ENCODE peak calls at places on chromosome 11, in six cellular contexts. One of them, this sample, is unnamed.

GRCh38 chr11:76592025-76592914 is 78.3 kb downstream of the LRRC32 start:
- DNase-seq in HCT116: no peak
- DNase-seq in H1: no peak
- DNase-seq in HepG2: no peak
- DNase-seq in GM12878: no peak
- DNase-seq in K562: no peak
- DNase-seq in this sample: no peak

GRCh38 chr11:17875908-17876307 is 136.9 kb downstream of the SERGEF start:
- DNase-seq in HCT116: no peak
- DNase-seq in H1: no peak
- DNase-seq in HepG2: no peak
- DNase-seq in GM12878: no peak
- DNase-seq in K562: no peak
- DNase-seq in this sample: no peak

GRCh38 chr11:61912991-61913698 is 4.2 kb downstream of the RAB3IL1 start:
- DNase-seq in HCT116: no peak
- DNase-seq in H1: no peak
- DNase-seq in HepG2: no peak
- DNase-seq in GM12878: no peak
- DNase-seq in K562: no peak
- DNase-seq in this sample: no peak

GRCh38 chr11:13082588-13082987 is 73.5 kb downstream of the RASSF10 start:
- DNase-seq in HCT116: no peak
- DNase-seq in H1: no peak
- DNase-seq in HepG2: no peak
- DNase-seq in GM12878: no peak
- DNase-seq in K562: no peak
- DNase-seq in this sample: no peak

GRCh38 chr11:2348986-2349385 is 28.1 kb upstream of the CD81 start:
- DNase-seq in HCT116: no peak
- DNase-seq in H1: no peak
- DNase-seq in HepG2: no peak
- DNase-seq in GM12878: no peak
- DNase-seq in K562: no peak
- DNase-seq in this sample: no peak

GRCh38 chr11:72190581-72191205 is 1.2 kb upstream of the FOLR1 start:
- DNase-seq in HCT116: no peak
- DNase-seq in H1: no peak
- DNase-seq in HepG2: no peak
- DNase-seq in GM12878: no peak
- DNase-seq in K562: no peak
- DNase-seq in this sample: no peak

GRCh38 chr11:67652965-67653845 is 2.7 kb upstream of the ACY3 start:
- DNase-seq in HCT116: no peak
- DNase-seq in H1: no peak
- DNase-seq in HepG2: no peak
- DNase-seq in GM12878: no peak
- DNase-seq in K562: no peak
- DNase-seq in this sample: no peak

GRCh38 chr11:107859459-107860239 is 1.1 kb upstream of the SLC35F2 start:
- DNase-seq in HCT116: peak; percentile 37
- DNase-seq in H1: peak; percentile 63
- DNase-seq in HepG2: no peak
- DNase-seq in GM12878: peak; percentile 63
- DNase-seq in K562: no peak
- DNase-seq in this sample: no peak

GRCh38 chr11:8069771-8070170 is 11.2 kb upstream of the TUB start:
- DNase-seq in HCT116: no peak
- DNase-seq in H1: no peak
- DNase-seq in HepG2: no peak
- DNase-seq in GM12878: no peak
- DNase-seq in K562: no peak
- DNase-seq in this sample: no peak

GRCh38 chr11:107576497-107577086 is 11.1 kb upstream of the ALKBH8 start:
- DNase-seq in HCT116: no peak
- DNase-seq in H1: peak; percentile 72
- DNase-seq in HepG2: peak; percentile 19
- DNase-seq in GM12878: no peak
- DNase-seq in K562: peak; percentile 28
- DNase-seq in this sample: no peak

GRCh38 chr11:35313066-35313765 is 106.1 kb downstream of the SLC1A2 start:
- DNase-seq in HCT116: no peak
- DNase-seq in H1: no peak
- DNase-seq in HepG2: no peak
- DNase-seq in GM12878: peak; percentile 71
- DNase-seq in K562: no peak
- DNase-seq in this sample: no peak

GRCh38 chr11:130418210-130418609 is 10.2 kb downstream of the ADAMTS8 start:
- DNase-seq in HCT116: no peak
- DNase-seq in H1: no peak
- DNase-seq in HepG2: no peak
- DNase-seq in GM12878: no peak
- DNase-seq in K562: no peak
- DNase-seq in this sample: no peak

GRCh38 chr11:83156150-83156995 is 558 bp upstream of the PCF11 start:
- DNase-seq in HCT116: peak; percentile 99
- DNase-seq in H1: peak; percentile 88
- DNase-seq in HepG2: peak; percentile 100
- DNase-seq in GM12878: peak; percentile 100
- DNase-seq in K562: peak; percentile 93
- DNase-seq in this sample: peak; percentile 98

GRCh38 chr11:75338516-75339218 is 12.8 kb downstream of the ARRB1 start:
- DNase-seq in HCT116: no peak
- DNase-seq in H1: no peak
- DNase-seq in HepG2: no peak
- DNase-seq in GM12878: no peak
- DNase-seq in K562: no peak
- DNase-seq in this sample: no peak

GRCh38 chr11:117936973-117937372 is 7.8 kb upstream of the TMPRSS13 start:
- DNase-seq in HCT116: no peak
- DNase-seq in H1: no peak
- DNase-seq in HepG2: no peak
- DNase-seq in GM12878: no peak
- DNase-seq in K562: no peak
- DNase-seq in this sample: no peak

GRCh38 chr11:16925495-16926065 is 88.6 kb downstream of the PLEKHA7 start:
- DNase-seq in HCT116: peak; percentile 29
- DNase-seq in H1: peak; percentile 77
- DNase-seq in HepG2: peak; percentile 64
- DNase-seq in GM12878: no peak
- DNase-seq in K562: no peak
- DNase-seq in this sample: peak; percentile 35

GRCh38 chr11:109865558-109866186 is 227.5 kb upstream of the ZC3H12C start:
- DNase-seq in HCT116: no peak
- DNase-seq in H1: no peak
- DNase-seq in HepG2: no peak
- DNase-seq in GM12878: no peak
- DNase-seq in K562: no peak
- DNase-seq in this sample: no peak

GRCh38 chr11:65553301-65554001 is 4.7 kb downstream of the LTBP3 start:
- DNase-seq in HCT116: no peak
- DNase-seq in H1: peak; percentile 86
- DNase-seq in HepG2: no peak
- DNase-seq in GM12878: no peak
- DNase-seq in K562: peak; percentile 67
- DNase-seq in this sample: no peak

GRCh38 chr11:114166897-114167323 is 107.4 kb downstream of the ZBTB16 start:
- DNase-seq in HCT116: no peak
- DNase-seq in H1: no peak
- DNase-seq in HepG2: no peak
- DNase-seq in GM12878: no peak
- DNase-seq in K562: no peak
- DNase-seq in this sample: no peak
- TF ChIP-seq ZNF274 in HCT116: no peak
- TF ChIP-seq ZNF274 in H1: no peak
- TF ChIP-seq ZNF274 in HepG2: no peak
- TF ChIP-seq ZNF274 in GM12878: no peak
- TF ChIP-seq ZNF274 in K562: no peak
- TF ChIP-seq ZNF274 in this sample: no peak

DNA sequence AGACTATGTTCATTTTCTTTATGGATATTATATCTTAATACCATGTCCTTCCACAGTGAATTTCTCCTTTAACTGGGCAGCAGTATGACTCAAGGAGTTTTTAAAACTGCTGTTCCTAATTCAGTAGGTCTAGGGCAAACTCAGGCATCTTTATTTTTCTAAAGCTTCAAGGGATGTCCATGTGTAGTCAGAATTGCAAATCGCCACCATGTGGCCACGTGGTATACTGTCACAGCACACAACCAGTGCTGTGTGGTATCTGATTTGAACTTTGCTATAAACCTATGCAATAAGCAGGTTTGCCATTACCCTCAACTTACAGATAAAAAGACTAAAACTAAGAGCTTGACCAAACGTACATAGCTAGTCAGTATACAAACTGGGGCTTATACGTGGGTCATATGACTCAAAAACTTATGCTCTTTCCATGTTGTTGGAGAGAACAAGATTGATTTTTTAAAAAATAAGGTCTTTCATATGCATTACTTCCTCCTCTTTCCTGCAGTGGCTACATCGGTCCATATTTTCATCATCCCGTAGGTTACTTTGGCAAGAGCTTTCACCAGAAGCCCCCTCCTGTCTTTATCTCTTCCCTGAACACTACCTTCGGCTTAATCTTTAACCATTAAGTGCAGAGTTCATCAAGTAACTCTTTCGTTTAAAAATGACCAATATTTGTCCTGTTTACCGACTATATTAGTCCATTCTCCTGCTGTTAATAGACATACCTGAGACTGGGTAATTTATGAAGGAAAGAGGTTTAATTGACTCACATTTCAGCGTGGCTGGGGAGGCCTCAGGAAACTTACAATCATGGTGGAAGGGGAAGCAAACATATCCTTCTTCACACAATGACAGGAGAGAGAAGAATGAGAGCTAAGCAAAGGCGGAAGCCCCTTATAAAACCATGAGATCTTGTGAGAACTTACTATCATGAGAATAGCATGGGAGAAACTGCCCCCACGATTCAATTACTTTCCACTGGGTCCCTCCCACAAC is 8.0 kb upstream of the HTATIP2 start:
- DNase-seq in HCT116: peak; percentile 54
- DNase-seq in H1: no peak
- DNase-seq in HepG2: peak; percentile 78
- DNase-seq in GM12878: no peak
- DNase-seq in K562: peak; percentile 57
- DNase-seq in this sample: no peak
- TF ChIP-seq ZNF274 in HCT116: no peak
- TF ChIP-seq ZNF274 in H1: no peak
- TF ChIP-seq ZNF274 in HepG2: no peak
- TF ChIP-seq ZNF274 in GM12878: no peak
- TF ChIP-seq ZNF274 in K562: no peak
- TF ChIP-seq ZNF274 in this sample: no peak

GRCh38 chr11:68935066-68935465 is 31.4 kb downstream of the IGHMBP2 start:
- DNase-seq in HCT116: no peak
- DNase-seq in H1: no peak
- DNase-seq in HepG2: no peak
- DNase-seq in GM12878: no peak
- DNase-seq in K562: no peak
- DNase-seq in this sample: no peak

GRCh38 chr11:68932933-68933577 is 29.4 kb downstream of the IGHMBP2 start:
- DNase-seq in HCT116: no peak
- DNase-seq in H1: no peak
- DNase-seq in HepG2: no peak
- DNase-seq in GM12878: no peak
- DNase-seq in K562: no peak
- DNase-seq in this sample: no peak

GRCh38 chr11:68934666-68935065 is 31.0 kb downstream of the IGHMBP2 start:
- DNase-seq in HCT116: no peak
- DNase-seq in H1: no peak
- DNase-seq in HepG2: no peak
- DNase-seq in GM12878: no peak
- DNase-seq in K562: no peak
- DNase-seq in this sample: no peak

GRCh38 chr11:68934321-68934645 is 30.6 kb downstream of the IGHMBP2 start:
- DNase-seq in HCT116: no peak
- DNase-seq in H1: no peak
- DNase-seq in HepG2: no peak
- DNase-seq in GM12878: no peak
- DNase-seq in K562: no peak
- DNase-seq in this sample: no peak

DNA sequence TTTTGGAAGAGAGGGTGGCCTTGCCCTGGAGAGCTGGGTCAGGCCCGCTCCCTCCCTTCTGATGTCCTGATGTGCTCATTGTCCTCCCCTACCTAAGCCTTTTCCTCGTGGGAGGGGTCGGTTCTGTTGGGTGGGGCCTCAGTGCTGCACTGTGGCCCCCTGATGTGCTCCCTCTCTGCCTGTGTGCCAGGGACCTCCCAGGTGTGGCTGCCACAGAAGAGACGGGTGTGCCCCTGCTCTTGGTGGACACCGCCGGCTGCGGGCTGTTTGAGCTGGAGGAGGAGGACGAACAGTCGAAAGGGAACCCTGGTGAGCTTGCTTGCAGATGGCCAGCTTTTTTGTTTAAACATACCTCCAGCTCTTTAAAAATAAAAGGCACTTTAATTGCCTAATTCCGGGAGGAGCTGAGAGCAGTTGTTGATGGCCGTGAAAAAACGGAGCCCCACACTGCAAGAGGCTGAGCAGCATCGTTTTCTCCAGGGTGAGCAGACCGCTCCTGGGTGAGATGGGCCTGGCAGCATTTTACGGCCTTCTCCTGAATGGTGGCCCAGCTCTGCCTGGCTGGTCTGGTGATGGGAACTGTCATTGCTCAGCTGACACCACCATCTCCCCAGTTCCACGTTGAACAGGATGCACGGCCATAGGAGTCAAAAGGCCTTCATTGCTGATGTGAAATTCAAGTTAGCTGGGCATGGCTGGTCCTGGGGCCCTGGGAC is 30.1 kb downstream of the IGHMBP2 start:
- DNase-seq in HCT116: no peak
- DNase-seq in H1: no peak
- DNase-seq in HepG2: no peak
- DNase-seq in GM12878: no peak
- DNase-seq in K562: no peak
- DNase-seq in this sample: no peak
- TF ChIP-seq ZNF274 in HCT116: no peak
- TF ChIP-seq ZNF274 in H1: no peak
- TF ChIP-seq ZNF274 in HepG2: no peak
- TF ChIP-seq ZNF274 in GM12878: no peak
- TF ChIP-seq ZNF274 in K562: no peak
- TF ChIP-seq ZNF274 in this sample: no peak

DNA sequence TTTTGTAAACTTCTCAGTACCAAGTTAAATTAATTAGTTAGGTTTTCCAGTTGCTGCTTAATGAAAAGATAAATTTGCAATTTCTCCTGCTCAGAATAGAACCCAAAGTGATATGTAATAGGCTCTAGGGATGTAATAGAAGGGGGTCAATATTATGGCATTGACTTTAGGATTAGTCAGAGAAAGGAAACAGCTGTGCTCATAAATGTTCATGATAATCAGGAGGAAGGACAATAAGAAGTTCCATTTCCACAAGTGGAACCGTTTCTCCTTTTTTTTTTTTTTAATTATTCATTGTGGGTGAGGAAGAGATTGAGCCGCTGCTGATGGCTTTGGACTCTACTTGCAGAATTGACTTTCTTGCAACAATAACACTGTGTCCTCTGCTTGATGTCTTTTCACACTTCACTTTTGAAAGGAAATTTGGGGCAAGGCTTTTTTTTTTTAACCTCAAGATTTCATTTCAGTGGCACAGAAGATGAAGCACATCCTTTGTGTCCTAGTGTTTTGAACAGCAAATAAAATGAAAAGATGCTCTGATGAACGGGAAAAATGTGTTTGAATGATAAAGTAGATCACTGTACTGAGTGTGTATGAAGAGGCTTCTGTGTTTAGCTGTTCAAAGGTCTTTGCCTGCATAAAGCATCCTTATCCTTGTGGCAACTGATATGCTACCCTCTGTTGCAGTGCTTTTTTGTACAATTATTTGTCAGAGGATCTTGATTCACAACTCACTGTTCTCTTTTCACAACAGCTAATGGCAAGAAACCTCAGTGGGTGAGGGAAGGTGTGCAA is 62.4 kb downstream of the GAS2 start:
- DNase-seq in HCT116: no peak
- DNase-seq in H1: no peak
- DNase-seq in HepG2: peak; percentile 14
- DNase-seq in GM12878: no peak
- DNase-seq in K562: no peak
- DNase-seq in this sample: no peak
- TF ChIP-seq ZNF274 in HCT116: no peak
- TF ChIP-seq ZNF274 in H1: no peak
- TF ChIP-seq ZNF274 in HepG2: no peak
- TF ChIP-seq ZNF274 in GM12878: no peak
- TF ChIP-seq ZNF274 in K562: no peak
- TF ChIP-seq ZNF274 in this sample: no peak